ENCODE peak calls at places on chromosomes 4 and X, in seven cellular contexts. H is astrocyte, J is keratinocyte, T is IMR-90, V is PC-3, Z is GM23248, X is H9. N is an unnamed sample. For H3K9me3, the result is how much of the 10 kb centered on the place peaks cover.

GRCh38 chrX:118251251-118251650 is 94.7 kb upstream of the WDR44 start:
- DNase-seq in H (peak), J (no peak), T (peak), V (no peak), Z (peak), X (no peak), N (no peak)

GRCh38 chr4:168531305-168531704 is 34.5 kb downstream of the PALLD start:
- DNase-seq in H (no peak), J (no peak), T (no peak), V (no peak), Z (no peak), X (no peak), N (no peak)

GRCh38 chr4:83413676-83414075 is 41.9 kb downstream of the HELQ start:
- DNase-seq in H (no peak), J (no peak), T (peak), V (no peak), Z (peak), X (no peak), N (peak)

GRCh38 chrX:121457096-121457495 is 409.7 kb downstream of the GLUD2 start:
- DNase-seq in H (no peak), J (no peak), T (no peak), V (no peak), Z (no peak), X (no peak), N (no peak)

GRCh38 chrX:12824944-12825343 is 33.7 kb downstream of the PRPS2 start:
- DNase-seq in H (no peak), J (no peak), T (no peak), V (no peak), Z (no peak), X (no peak), N (no peak)

GRCh38 chrX:153519569-153520285 is 2.3 kb downstream of the ATP2B3 start:
- DNase-seq in H (no peak), J (no peak), T (peak), V (peak), Z (peak), X (no peak), N (peak)

GRCh38 chr4:108171541-108172230 is 3.0 kb upstream of the LEF1 start:
- DNase-seq in H (no peak), J (no peak), T (no peak), V (no peak), Z (no peak), X (peak), N (peak)

GRCh38 chrX:72100051-72100755 is 31.5 kb downstream of the RTL5 start:
- DNase-seq in H (no peak), J (no peak), T (no peak), V (peak), Z (no peak), X (no peak), N (no peak)

GRCh38 chr4:71275570-71275969 is 63.2 kb upstream of the SLC4A4 start:
- DNase-seq in H (no peak), J (no peak), T (no peak), V (no peak), Z (no peak), X (no peak), N (no peak)

GRCh38 chr4:88897180-88897579 is 159.8 kb downstream of the FAM13A start:
- DNase-seq in H (peak), J (peak), T (peak), V (peak), Z (peak), X (no peak), N (no peak)

GRCh38 chr4:76733380-76733779 is 164.6 kb downstream of the SOWAHB start:
- DNase-seq in H (no peak), J (no peak), T (no peak), V (peak), Z (no peak), X (peak), N (no peak)

GRCh38 chrX:53732797-53733196 is 46.3 kb upstream of the HUWE1 start:
- DNase-seq in H (no peak), J (no peak), T (no peak), V (no peak), Z (no peak), X (no peak), N (no peak)

GRCh38 chrX:66638591-66639500 is at the start of gene EDA2R:
- DNase-seq in H (peak), J (peak), T (peak), V (no peak), Z (peak), X (peak), N (peak)

GRCh38 chrX:78595901-78596502 is 63.1 kb downstream of the RTL3 start:
- DNase-seq in H (no peak), J (no peak), T (no peak), V (peak), Z (peak), X (no peak), N (no peak)

GRCh38 chr4:180635276-180635675 is 1607.9 kb upstream of the TENM3 start:
- DNase-seq in H (peak), J (no peak), T (no peak), V (no peak), Z (no peak), X (peak), N (no peak)

GRCh38 chrX:49037883-49038475 is 5.2 kb downstream of the TFE3 start:
- DNase-seq in H (peak), J (no peak), T (peak), V (peak), Z (peak), X (no peak), N (peak)

GRCh38 chr4:53068755-53069154 is 206.6 kb downstream of the RASL11B start:
- DNase-seq in H (peak), J (no peak), T (peak), V (peak), Z (peak), X (no peak), N (no peak)

GRCh38 chrX:41705680-41706374 is 17.1 kb downstream of the GPR34 start:
- DNase-seq in H (no peak), J (no peak), T (no peak), V (no peak), Z (no peak), X (no peak), N (no peak)

GRCh38 chrX:43836435-43837184 is 45.6 kb downstream of the MAOB start:
- DNase-seq in H (peak), J (no peak), T (peak), V (peak), Z (peak), X (no peak), N (no peak)

GRCh38 chr4:88005086-88005485 is 2.3 kb upstream of the PKD2 start:
- DNase-seq in H (peak), J (no peak), T (peak), V (no peak), Z (peak), X (no peak), N (peak)

GRCh38 chr4:153759407-153760226 is at the start of gene RNF175:
- DNase-seq in H (no peak), J (no peak), T (no peak), V (no peak), Z (peak), X (peak), N (peak)

GRCh38 chrX:110794601-110795000 is 1.0 kb downstream of the CHRDL1 start:
- DNase-seq in H (no peak), J (no peak), T (no peak), V (no peak), Z (no peak), X (no peak), N (no peak)

GRCh38 chr4:81084029-81084428 is 53.5 kb downstream of the BMP3 start:
- DNase-seq in H (peak), J (no peak), T (peak), V (peak), Z (peak), X (no peak), N (no peak)

GRCh38 chr4:4182835-4183568 is 43.7 kb downstream of the OTOP1 start:
- DNase-seq in H (no peak), J (no peak), T (no peak), V (peak), Z (peak), X (peak), N (no peak)

GRCh38 chrX:149518236-149518635 is 13.1 kb upstream of the IDS start:
- DNase-seq in H (no peak), J (no peak), T (no peak), V (no peak), Z (no peak), X (no peak), N (no peak)

GRCh38 chr4:31727030-31727429 is 1006.9 kb downstream of the PCDH7 start:
- DNase-seq in H (no peak), J (no peak), T (no peak), V (no peak), Z (no peak), X (no peak), N (no peak)

GRCh38 chrX:34426334-34426733 is 230.8 kb downstream of the TMEM47 start:
- DNase-seq in H (no peak), J (no peak), T (no peak), V (peak), Z (no peak), X (peak), N (peak)

GRCh38 chr4:64407000-64407399 is 2.2 kb downstream of the TECRL start:
- DNase-seq in H (no peak), J (no peak), T (no peak), V (no peak), Z (no peak), X (no peak), N (no peak)

GRCh38 chrX:2823795-2824386 is 4.8 kb upstream of the GYG2 start:
- DNase-seq in H (no peak), J (no peak), T (no peak), V (no peak), Z (no peak), X (no peak), N (no peak)

GRCh38 chrX:50780144-50780543 is 33.9 kb downstream of the SHROOM4 start:
- DNase-seq in H (no peak), J (no peak), T (no peak), V (no peak), Z (no peak), X (no peak), N (no peak)

GRCh38 chr4:142549726-142550463 is 296.2 kb downstream of the INPP4B start:
- DNase-seq in H (peak), J (peak), T (peak), V (peak), Z (peak), X (no peak), N (peak)

GRCh38 chrX:117538441-117539418 is 577.9 kb downstream of the KLHL13 start:
- DNase-seq in H (no peak), J (no peak), T (no peak), V (no peak), Z (no peak), X (no peak), N (no peak)

GRCh38 chrX:40108959-40109287 is 11.2 kb upstream of the BCOR start:
- DNase-seq in H (peak), J (no peak), T (peak), V (peak), Z (peak), X (peak), N (peak)

GRCh38 chr4:181693517-181693916 is 549.7 kb upstream of the TENM3 start:
- DNase-seq in H (no peak), J (no peak), T (no peak), V (no peak), Z (no peak), X (no peak), N (no peak)

DNA sequence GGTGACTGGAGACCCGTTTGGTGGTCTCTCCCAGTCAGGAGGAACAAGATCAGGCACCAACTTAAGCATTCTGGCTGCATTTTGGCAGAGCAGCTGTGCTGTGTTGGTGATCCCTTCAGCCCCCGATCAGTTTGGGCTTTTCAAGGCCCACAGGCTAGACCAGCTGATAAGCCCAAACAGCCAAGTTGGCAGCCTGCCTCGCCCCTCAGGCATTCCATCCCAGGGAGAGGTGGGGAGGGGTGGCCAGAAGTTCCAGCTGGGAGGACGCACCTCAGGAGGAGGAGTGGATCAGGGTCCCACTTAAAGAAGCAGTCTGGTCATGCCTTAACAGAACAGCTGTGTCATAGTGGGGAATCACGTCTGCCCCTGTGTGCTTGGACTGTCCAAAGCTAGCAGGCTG is 105.8 kb downstream of the CHIC1 start:
- DNase-seq in H (peak), J (no peak), T (no peak), V (no peak), Z (no peak), X (no peak), N (no peak)
- H3K9me3 ChIP-seq in H (under half), J (under half), T (under half), V (under half), Z (under half), X (under half), N (under half)

DNA sequence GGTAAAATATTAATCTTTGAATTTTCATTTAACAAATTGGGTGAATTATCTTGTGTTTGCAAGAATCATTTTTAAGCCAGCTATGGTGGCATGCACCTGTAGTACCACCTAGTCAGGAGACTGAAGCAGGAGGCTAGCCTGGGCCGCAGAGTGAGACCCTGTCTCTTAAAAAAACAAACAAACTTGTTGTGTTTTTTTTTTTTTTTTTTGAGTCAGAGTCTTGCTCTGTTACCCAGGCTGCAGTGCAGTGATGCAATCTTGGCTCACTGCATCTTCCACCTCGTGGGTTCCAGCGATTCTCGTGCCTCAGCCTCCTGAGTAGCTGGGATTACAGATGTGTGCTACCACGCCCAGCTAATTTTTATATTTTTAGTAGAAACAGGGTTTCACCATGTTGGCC is 2.2 kb downstream of the TXLNG start:
- DNase-seq in H (no peak), J (no peak), T (no peak), V (no peak), Z (peak), X (no peak), N (no peak)
- H3K4me2 ChIP-seq in H (no peak), J (no peak), T (no peak), V (peak), Z (no peak), X (no peak), N (no peak)

DNA sequence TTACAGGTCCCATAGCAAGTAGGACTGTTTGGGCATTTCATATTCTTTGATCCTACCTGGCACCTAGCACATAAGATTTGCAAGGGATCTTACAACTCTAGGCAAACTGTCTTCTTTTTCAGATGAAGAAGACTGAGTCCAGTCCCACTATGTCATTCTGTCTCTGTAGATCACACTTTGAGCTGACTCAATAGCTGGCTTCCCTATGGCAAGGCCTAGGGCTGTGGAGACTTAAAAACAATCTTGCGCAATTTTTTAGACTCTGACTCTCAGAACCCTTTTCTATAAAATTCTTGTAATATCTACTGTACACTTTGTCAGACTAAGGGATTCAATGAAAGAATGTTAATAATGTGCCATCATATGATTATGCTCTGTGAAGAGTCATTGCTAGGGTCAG is 26.7 kb downstream of the OTC start:
- DNase-seq in H (no peak), J (no peak), T (no peak), V (no peak), Z (peak), X (no peak), N (peak)
- H3K9me3 ChIP-seq in H (under half), J (under half), T (under half), V (under half), Z (under half), X (under half), N (under half)

GRCh38 chr4:122765702-122766352 is 33.3 kb downstream of the BBS12 start:
- DNase-seq in H (peak), J (no peak), T (peak), V (peak), Z (peak), X (no peak), N (peak)

GRCh38 chr4:122762520-122762919 is 30.0 kb downstream of the BBS12 start:
- DNase-seq in H (no peak), J (no peak), T (no peak), V (no peak), Z (no peak), X (no peak), N (no peak)

GRCh38 chr4:122762966-122763716 is 30.6 kb downstream of the BBS12 start:
- DNase-seq in H (no peak), J (no peak), T (no peak), V (no peak), Z (no peak), X (no peak), N (no peak)

GRCh38 chr4:122764808-122765189 is 32.3 kb downstream of the BBS12 start:
- DNase-seq in H (peak), J (no peak), T (peak), V (peak), Z (peak), X (no peak), N (peak)

GRCh38 chr4:122764071-122764807 is 31.7 kb downstream of the BBS12 start:
- DNase-seq in H (peak), J (no peak), T (peak), V (peak), Z (peak), X (no peak), N (peak)
- H3K4me2 ChIP-seq in H (peak), J (peak), T (peak), V (peak), Z (peak), X (no peak), N (peak)

GRCh38 chrX:30791296-30792278 is 97.5 kb downstream of the TAB3 start:
- DNase-seq in H (no peak), J (no peak), T (no peak), V (no peak), Z (no peak), X (no peak), N (no peak)

GRCh38 chrX:30794497-30794896 is 94.6 kb downstream of the TAB3 start:
- DNase-seq in H (no peak), J (no peak), T (no peak), V (no peak), Z (no peak), X (peak), N (no peak)

GRCh38 chrX:30793767-30794103 is 95.3 kb downstream of the TAB3 start:
- DNase-seq in H (no peak), J (no peak), T (no peak), V (no peak), Z (no peak), X (no peak), N (no peak)

GRCh38 chrX:30795981-30796958 is 92.8 kb downstream of the TAB3 start:
- DNase-seq in H (no peak), J (no peak), T (no peak), V (no peak), Z (no peak), X (peak), N (peak)

GRCh38 chrX:30793075-30793766 is 95.8 kb downstream of the TAB3 start:
- DNase-seq in H (no peak), J (no peak), T (no peak), V (no peak), Z (no peak), X (no peak), N (no peak)
- H3K9me3 ChIP-seq in H (under half), J (half or more), T (under half), V (under half), Z (under half), X (under half), N (under half)

GRCh38 chr4:15659768-15660394 is 4.7 kb upstream of the FBXL5 start:
- DNase-seq in H (peak), J (no peak), T (peak), V (no peak), Z (peak), X (no peak), N (no peak)
- H3K4me2 ChIP-seq in H (no peak), J (no peak), T (peak), V (no peak), Z (peak), X (no peak), N (no peak)

GRCh38 chr4:589219-589963 is 13.3 kb upstream of the TMEM271 start:
- DNase-seq in H (no peak), J (no peak), T (no peak), V (no peak), Z (no peak), X (no peak), N (peak)
- H3K9me3 ChIP-seq in H (under half), J (under half), T (under half), V (under half), Z (under half), X (under half), N (under half)

GRCh38 chr4:140790765-140791164 is 34.6 kb upstream of the TBC1D9 start:
- DNase-seq in H (no peak), J (peak), T (peak), V (peak), Z (no peak), X (no peak), N (no peak)

GRCh38 chr4:140790171-140790570 is 34.0 kb upstream of the TBC1D9 start:
- DNase-seq in H (no peak), J (no peak), T (no peak), V (no peak), Z (no peak), X (no peak), N (no peak)

GRCh38 chr4:140793291-140793690 is 37.1 kb upstream of the TBC1D9 start:
- DNase-seq in H (no peak), J (no peak), T (no peak), V (no peak), Z (no peak), X (no peak), N (no peak)

GRCh38 chr4:140789752-140790151 is 33.6 kb upstream of the TBC1D9 start:
- DNase-seq in H (no peak), J (peak), T (peak), V (peak), Z (peak), X (no peak), N (no peak)
- H3K4me2 ChIP-seq in H (no peak), J (peak), T (peak), V (no peak), Z (no peak), X (no peak), N (no peak)

GRCh38 chr4:94532016-94532789 is 80.5 kb downstream of the PDLIM5 start:
- DNase-seq in H (peak), J (peak), T (peak), V (peak), Z (peak), X (no peak), N (no peak)
- H3K9me3 ChIP-seq in H (under half), J (under half), T (under half), V (under half), Z (under half), X (under half), N (under half)